ENCODE peak calls at places on chromosome 3, in seven cellular contexts. One of them, this sample, is unnamed.

GRCh38 chr3:13072239-13073041 is 789 bp downstream of the IQSEC1 start:
- DNase-seq in HCT116: no peak
- DNase-seq in WTC11: peak
- DNase-seq in HEK293T: no peak
- DNase-seq in K562: no peak
- DNase-seq in HepG2: no peak
- DNase-seq in H1: peak
- DNase-seq in this sample: peak

GRCh38 chr3:22297436-22297835 is 546.4 kb upstream of the ZNF385D start:
- DNase-seq in K562: no peak
- DNase-seq in WTC11: no peak
- DNase-seq in HCT116: no peak
- DNase-seq in HepG2: no peak
- DNase-seq in H1: no peak
- DNase-seq in HEK293T: no peak
- DNase-seq in this sample: no peak

GRCh38 chr3:159852821-159853505 is 135.7 kb upstream of the IL12A start:
- DNase-seq in HCT116: no peak
- DNase-seq in WTC11: peak
- DNase-seq in K562: no peak
- DNase-seq in H1: no peak
- DNase-seq in HepG2: no peak
- DNase-seq in HEK293T: peak
- DNase-seq in this sample: no peak

GRCh38 chr3:58464875-58465274 is 27.0 kb upstream of the KCTD6 start:
- DNase-seq in HepG2: no peak
- DNase-seq in H1: no peak
- DNase-seq in K562: no peak
- DNase-seq in HEK293T: no peak
- DNase-seq in WTC11: no peak
- DNase-seq in HCT116: peak
- DNase-seq in this sample: no peak

GRCh38 chr3:10935028-10935427 is 57.5 kb upstream of the SLC6A1 start:
- DNase-seq in K562: no peak
- DNase-seq in H1: no peak
- DNase-seq in WTC11: no peak
- DNase-seq in HEK293T: no peak
- DNase-seq in HepG2: no peak
- DNase-seq in HCT116: no peak
- DNase-seq in this sample: no peak

GRCh38 chr3:139197251-139197650 is 146.6 kb upstream of the MRPS22 start:
- DNase-seq in HCT116: no peak
- DNase-seq in WTC11: no peak
- DNase-seq in HEK293T: no peak
- DNase-seq in H1: no peak
- DNase-seq in K562: no peak
- DNase-seq in HepG2: no peak
- DNase-seq in this sample: no peak

GRCh38 chr3:113276581-113277080 is 65.3 kb downstream of the BOC start:
- DNase-seq in WTC11: no peak
- DNase-seq in H1: no peak
- DNase-seq in HCT116: no peak
- DNase-seq in HepG2: no peak
- DNase-seq in K562: no peak
- DNase-seq in HEK293T: no peak
- DNase-seq in this sample: no peak

GRCh38 chr3:12486001-12486400 is 1.7 kb downstream of the TSEN2 start:
- DNase-seq in HEK293T: no peak
- DNase-seq in H1: no peak
- DNase-seq in HepG2: no peak
- DNase-seq in HCT116: no peak
- DNase-seq in K562: no peak
- DNase-seq in WTC11: no peak
- DNase-seq in this sample: no peak

GRCh38 chr3:15220661-15221060 is 14.6 kb downstream of the CAPN7 start:
- DNase-seq in HCT116: no peak
- DNase-seq in H1: no peak
- DNase-seq in HEK293T: no peak
- DNase-seq in WTC11: no peak
- DNase-seq in K562: no peak
- DNase-seq in HepG2: no peak
- DNase-seq in this sample: no peak

GRCh38 chr3:3992312-3992874 is 193.2 kb downstream of the LRRN1 start:
- DNase-seq in K562: no peak
- DNase-seq in HCT116: no peak
- DNase-seq in H1: no peak
- DNase-seq in HepG2: no peak
- DNase-seq in HEK293T: no peak
- DNase-seq in WTC11: no peak
- DNase-seq in this sample: no peak

GRCh38 chr3:101638262-101638745 is 38.6 kb downstream of the ZBTB11 start:
- DNase-seq in K562: no peak
- DNase-seq in HEK293T: no peak
- DNase-seq in WTC11: peak
- DNase-seq in HCT116: no peak
- DNase-seq in HepG2: peak
- DNase-seq in H1: peak
- DNase-seq in this sample: no peak

GRCh38 chr3:52244061-52244628 is 1.4 kb upstream of the PPM1M start:
- DNase-seq in H1: no peak
- DNase-seq in HepG2: no peak
- DNase-seq in K562: no peak
- DNase-seq in HEK293T: no peak
- DNase-seq in WTC11: no peak
- DNase-seq in HCT116: no peak
- DNase-seq in this sample: peak

GRCh38 chr3:193851941-193852674 is 259.1 kb downstream of the OPA1 start:
- DNase-seq in H1: peak
- DNase-seq in HCT116: no peak
- DNase-seq in WTC11: peak
- DNase-seq in HEK293T: peak
- DNase-seq in K562: no peak
- DNase-seq in HepG2: no peak
- DNase-seq in this sample: no peak

GRCh38 chr3:112409061-112409460 is 76.1 kb downstream of the CD200 start:
- DNase-seq in HEK293T: no peak
- DNase-seq in HepG2: no peak
- DNase-seq in H1: no peak
- DNase-seq in HCT116: no peak
- DNase-seq in K562: no peak
- DNase-seq in WTC11: no peak
- DNase-seq in this sample: no peak

GRCh38 chr3:183213941-183214612 is 39.0 kb upstream of the B3GNT5 start:
- DNase-seq in WTC11: no peak
- DNase-seq in HCT116: no peak
- DNase-seq in K562: no peak
- DNase-seq in HEK293T: no peak
- DNase-seq in HepG2: no peak
- DNase-seq in H1: no peak
- DNase-seq in this sample: peak

GRCh38 chr3:169245631-169246030 is 417.9 kb downstream of the MECOM start:
- DNase-seq in K562: no peak
- DNase-seq in WTC11: no peak
- DNase-seq in HEK293T: no peak
- DNase-seq in HepG2: no peak
- DNase-seq in HCT116: no peak
- DNase-seq in H1: no peak
- DNase-seq in this sample: no peak

GRCh38 chr3:24829011-24829581 is 334.4 kb upstream of the THRB start:
- DNase-seq in WTC11: peak
- DNase-seq in K562: peak
- DNase-seq in HEK293T: peak
- DNase-seq in H1: peak
- DNase-seq in HepG2: no peak
- DNase-seq in HCT116: no peak
- DNase-seq in this sample: no peak

GRCh38 chr3:23161896-23162570 is 41.1 kb upstream of the UBE2E2 start:
- DNase-seq in HCT116: no peak
- DNase-seq in H1: no peak
- DNase-seq in WTC11: no peak
- DNase-seq in HepG2: no peak
- DNase-seq in K562: no peak
- DNase-seq in HEK293T: no peak
- DNase-seq in this sample: peak

GRCh38 chr3:65576942-65577341 is 461.8 kb downstream of the MAGI1 start:
- DNase-seq in K562: no peak
- DNase-seq in HCT116: no peak
- DNase-seq in H1: no peak
- DNase-seq in WTC11: no peak
- DNase-seq in HepG2: no peak
- DNase-seq in HEK293T: no peak
- DNase-seq in this sample: no peak

GRCh38 chr3:27134165-27134796 is 234.9 kb downstream of the NEK10 start:
- DNase-seq in HEK293T: peak
- DNase-seq in H1: peak
- DNase-seq in K562: peak
- DNase-seq in WTC11: peak
- DNase-seq in HepG2: peak
- DNase-seq in HCT116: peak
- DNase-seq in this sample: peak

GRCh38 chr3:72062017-72062416 is 277.1 kb upstream of the PROK2 start:
- DNase-seq in H1: no peak
- DNase-seq in HEK293T: no peak
- DNase-seq in WTC11: no peak
- DNase-seq in HCT116: no peak
- DNase-seq in K562: no peak
- DNase-seq in HepG2: no peak
- DNase-seq in this sample: no peak

GRCh38 chr3:72055436-72055835 is 270.5 kb upstream of the PROK2 start:
- DNase-seq in H1: no peak
- DNase-seq in HEK293T: no peak
- DNase-seq in HCT116: no peak
- DNase-seq in WTC11: no peak
- DNase-seq in HepG2: no peak
- DNase-seq in K562: no peak
- DNase-seq in this sample: no peak

GRCh38 chr3:72060447-72061034 is 275.6 kb upstream of the PROK2 start:
- DNase-seq in HepG2: no peak
- DNase-seq in HCT116: no peak
- DNase-seq in H1: no peak
- DNase-seq in HEK293T: no peak
- DNase-seq in WTC11: no peak
- DNase-seq in K562: no peak
- DNase-seq in this sample: no peak

GRCh38 chr3:72054976-72055375 is 270.0 kb upstream of the PROK2 start:
- DNase-seq in HCT116: no peak
- DNase-seq in HepG2: peak
- DNase-seq in HEK293T: no peak
- DNase-seq in WTC11: no peak
- DNase-seq in H1: no peak
- DNase-seq in K562: no peak
- DNase-seq in this sample: no peak

DNA sequence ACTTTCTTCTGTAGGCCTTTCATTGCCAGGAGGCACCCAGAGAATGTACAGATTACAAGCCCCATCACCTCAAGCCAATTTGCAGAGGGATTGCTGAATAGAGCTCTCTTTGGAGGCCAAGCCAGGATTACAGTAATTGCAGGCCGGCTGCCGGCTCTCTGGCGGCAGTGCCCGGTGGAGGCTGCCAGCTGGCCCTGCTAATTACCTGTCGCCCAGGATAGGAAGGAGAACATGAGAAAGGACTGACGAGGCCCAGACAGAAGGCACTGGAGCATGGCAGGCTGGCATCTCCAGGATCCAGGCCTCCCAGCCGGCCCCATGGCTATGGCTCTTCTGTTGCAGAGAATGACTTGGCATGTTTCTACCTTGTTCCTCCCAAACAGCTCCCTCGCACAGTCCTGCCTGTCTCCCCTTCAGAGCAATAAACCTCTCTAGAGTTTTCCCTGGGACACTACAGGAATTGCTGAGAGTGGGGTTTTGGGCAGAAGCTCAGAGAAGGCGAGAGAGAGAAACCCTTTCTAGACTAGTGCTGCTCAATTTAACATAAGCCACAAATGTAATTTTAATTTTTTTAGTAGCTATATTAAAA is 273.6 kb upstream of the PROK2 start:
- DNase-seq in K562: no peak
- DNase-seq in H1: no peak
- DNase-seq in HepG2: no peak
- DNase-seq in HCT116: no peak
- DNase-seq in HEK293T: no peak
- DNase-seq in WTC11: no peak
- DNase-seq in this sample: no peak
- TF ChIP-seq SP1 in K562: no peak
- TF ChIP-seq SP1 in H1: no peak
- TF ChIP-seq SP1 in HepG2: no peak
- TF ChIP-seq SP1 in HCT116: no peak
- TF ChIP-seq SP1 in HEK293T: no peak
- TF ChIP-seq SP1 in WTC11: no peak
- TF ChIP-seq SP1 in this sample: no peak

DNA sequence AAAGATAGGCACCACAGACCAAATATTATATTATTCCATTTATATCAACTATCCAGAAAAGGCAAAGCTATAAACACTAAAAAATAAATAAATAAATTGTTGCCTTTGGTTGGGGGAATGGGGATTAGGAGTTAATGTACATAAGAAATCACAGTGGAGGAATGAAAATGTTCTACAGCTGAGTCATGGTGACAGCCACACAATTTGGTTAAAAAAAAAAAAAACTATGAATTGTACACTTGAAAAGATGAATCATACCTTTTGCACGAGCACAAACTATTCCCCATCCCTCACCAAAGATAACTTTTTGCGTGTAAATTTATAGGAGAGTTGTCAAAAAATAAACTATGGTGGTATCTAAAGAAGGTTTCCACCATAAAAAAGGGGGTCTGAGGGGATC is 103.2 kb downstream of the TBC1D5 start:
- DNase-seq in K562: no peak
- DNase-seq in HCT116: peak
- DNase-seq in HepG2: no peak
- DNase-seq in HEK293T: no peak
- DNase-seq in WTC11: no peak
- DNase-seq in H1: no peak
- DNase-seq in this sample: no peak
- TF ChIP-seq SP1 in K562: no peak
- TF ChIP-seq SP1 in HCT116: peak
- TF ChIP-seq SP1 in HepG2: no peak
- TF ChIP-seq SP1 in HEK293T: no peak
- TF ChIP-seq SP1 in WTC11: no peak
- TF ChIP-seq SP1 in H1: no peak
- TF ChIP-seq SP1 in this sample: no peak

GRCh38 chr3:129892486-129892856 is 1.0 kb downstream of the TMCC1 start:
- DNase-seq in WTC11: no peak
- DNase-seq in K562: no peak
- DNase-seq in H1: no peak
- DNase-seq in HepG2: no peak
- DNase-seq in HCT116: no peak
- DNase-seq in HEK293T: no peak
- DNase-seq in this sample: no peak
- TF ChIP-seq SP1 in WTC11: no peak
- TF ChIP-seq SP1 in K562: no peak
- TF ChIP-seq SP1 in H1: no peak
- TF ChIP-seq SP1 in HepG2: no peak
- TF ChIP-seq SP1 in HCT116: no peak
- TF ChIP-seq SP1 in HEK293T: no peak
- TF ChIP-seq SP1 in this sample: no peak

DNA sequence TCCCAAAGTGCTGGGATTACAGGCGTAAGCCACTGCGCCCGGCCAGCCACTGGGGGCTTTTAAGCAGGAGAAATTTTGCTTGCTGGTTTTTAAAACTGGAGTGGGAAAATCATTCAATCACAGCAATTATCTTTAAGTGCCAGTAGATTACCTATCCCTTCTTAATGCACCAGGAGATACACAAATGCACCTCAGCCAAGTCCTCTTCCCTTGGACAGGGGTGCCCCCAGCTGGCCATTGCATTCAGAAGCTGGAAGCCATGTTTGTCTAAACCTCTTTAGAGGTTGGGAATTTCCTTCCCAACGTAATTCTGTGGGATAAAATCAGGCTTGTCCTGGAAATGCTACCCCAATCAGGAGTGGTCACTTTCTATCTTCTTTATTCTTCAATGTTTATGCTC is 26.6 kb downstream of the MIX23 start:
- DNase-seq in HCT116: peak
- DNase-seq in K562: peak
- DNase-seq in HEK293T: peak
- DNase-seq in HepG2: peak
- DNase-seq in H1: peak
- DNase-seq in WTC11: peak
- DNase-seq in this sample: no peak
- TF ChIP-seq SP1 in HCT116: no peak
- TF ChIP-seq SP1 in K562: no peak
- TF ChIP-seq SP1 in HEK293T: no peak
- TF ChIP-seq SP1 in HepG2: no peak
- TF ChIP-seq SP1 in H1: no peak
- TF ChIP-seq SP1 in WTC11: no peak
- TF ChIP-seq SP1 in this sample: no peak